ENCODE peak calls at places on chromosomes 7 and 10, in eight cellular contexts. Z is A549, H is GM06990, Y is mammary epithelial cell, E is fibroblast of the conjunctiva, A is activated T-cell treated with anti-CD3 and anti-CD28 coated beads for 4 hours, R is fibroblast of mammary gland, Q is NCI-H226. W is an unnamed sample.

GRCh38 chr10:114026189-114027040 is 17.3 kb upstream of the ADRB1 start:
- DNase-seq in Z (peak; percentile 67), H (peak; percentile 44), Y (peak; percentile 84), E (no peak), A (no peak), R (peak; percentile 69), Q (peak; percentile 84), W (peak; percentile 87)

GRCh38 chr10:78398385-78398784 is 364.7 kb downstream of the RPS24 start:
- DNase-seq in Z (no peak), H (no peak), Y (no peak), E (no peak), A (no peak), R (no peak), Q (no peak), W (no peak)

GRCh38 chr10:131646551-131647525 is 254.0 kb upstream of the PPP2R2D start:
- DNase-seq in Z (no peak), H (no peak), Y (no peak), E (no peak), A (no peak), R (no peak), Q (no peak), W (no peak)

GRCh38 chr7:128963327-128963757 is 25.6 kb downstream of the IRF5 start:
- DNase-seq in Z (no peak), H (no peak), Y (peak; percentile 64), E (no peak), A (no peak), R (peak; percentile 17), Q (no peak), W (no peak)

GRCh38 chr7:91660734-91661355 is 219.7 kb downstream of the MTERF1 start:
- DNase-seq in Z (no peak), H (no peak), Y (no peak), E (no peak), A (no peak), R (peak; percentile 8), Q (no peak), W (no peak)

GRCh38 chr7:953547-954327 is 743 bp downstream of the ADAP1 start:
- DNase-seq in Z (peak; percentile 51), H (no peak), Y (peak; percentile 53), E (no peak), A (no peak), R (no peak), Q (peak; percentile 28), W (no peak)

GRCh38 chr10:101558671-101559595 is 29.1 kb downstream of the POLL start:
- DNase-seq in Z (no peak), H (no peak), Y (no peak), E (no peak), A (no peak), R (no peak), Q (no peak), W (no peak)

GRCh38 chr7:150829426-150829825 is 22.9 kb upstream of the AOC1 start:
- DNase-seq in Z (no peak), H (no peak), Y (no peak), E (no peak), A (no peak), R (peak; percentile 29), Q (no peak), W (no peak)

GRCh38 chr7:31648288-31648687 is 38.7 kb upstream of the PPP1R17 start:
- DNase-seq in Z (no peak), H (no peak), Y (no peak), E (no peak), A (no peak), R (peak; percentile 11), Q (no peak), W (no peak)

GRCh38 chr7:97104719-97105129 is 12.8 kb upstream of the SDHAF3 start:
- DNase-seq in Z (peak; percentile 47), H (peak; percentile 33), Y (peak; percentile 47), E (peak; percentile 63), A (peak; percentile 41), R (peak; percentile 67), Q (peak; percentile 9), W (peak; percentile 79)

GRCh38 chr10:22651276-22651980 is 63.0 kb downstream of the PIP4K2A start:
- DNase-seq in Z (no peak), H (peak; percentile 42), Y (no peak), E (no peak), A (no peak), R (no peak), Q (no peak), W (no peak)

GRCh38 chr7:4136036-4136435 is 546.1 kb upstream of the FOXK1 start:
- DNase-seq in Z (no peak), H (no peak), Y (no peak), E (no peak), A (no peak), R (no peak), Q (no peak), W (no peak)

GRCh38 chr7:83005410-83005809 is 157.3 kb downstream of the PCLO start:
- DNase-seq in Z (no peak), H (no peak), Y (no peak), E (no peak), A (no peak), R (no peak), Q (no peak), W (no peak)

GRCh38 chr10:34814228-34815173 is 595 bp downstream of the PARD3 start:
- DNase-seq in Z (peak; percentile 59), H (peak; percentile 36), Y (peak; percentile 30), E (no peak), A (no peak), R (no peak), Q (peak; percentile 20), W (no peak)

GRCh38 chr10:120732067-120732466 is 119.1 kb upstream of the WDR11 start:
- DNase-seq in Z (no peak), H (no peak), Y (peak; percentile 65), E (no peak), A (no peak), R (no peak), Q (no peak), W (no peak)

GRCh38 chr10:24703700-24704099 is 20.0 kb downstream of the ARHGAP21 start:
- DNase-seq in Z (no peak), H (no peak), Y (no peak), E (peak; percentile 63), A (no peak), R (peak; percentile 96), Q (no peak), W (no peak)

GRCh38 chr7:106285801-106286492 is 1.2 kb upstream of the NAMPT start:
- DNase-seq in Z (no peak), H (peak; percentile 59), Y (no peak), E (no peak), A (peak; percentile 13), R (peak; percentile 78), Q (no peak), W (no peak)